ENCODE peak calls at places on chromosomes 11 and 22, in six cellular contexts. Q is Kasumi-1, A is bronchial epithelial cell, H is uterus, D is M059J, W is SJSA1. L is an unnamed sample.

GRCh38 chr22:45863981-45864751 is 112.8 kb downstream of the WNT7B start:
- DNase-seq in D (peak), W (peak), A (peak), Q (peak), H (peak), L (peak)

GRCh38 chr11:126188332-126189108 is 22.9 kb downstream of the RPUSD4 start:
- DNase-seq in H (no peak), D (no peak), W (no peak), Q (no peak), A (no peak), L (no peak)

GRCh38 chr22:17167486-17167885 is 8.4 kb upstream of the HDHD5 start:
- DNase-seq in D (no peak), Q (no peak), A (no peak), H (peak), W (no peak), L (no peak)

GRCh38 chr11:34926101-34926830 is 9.8 kb downstream of the PDHX start:
- DNase-seq in W (no peak), A (peak), Q (peak), H (no peak), D (peak), L (peak)

GRCh38 chr22:48860557-48860956 is 967.1 kb downstream of the BRD1 start:
- DNase-seq in D (no peak), W (no peak), Q (no peak), A (no peak), H (no peak), L (no peak)

GRCh38 chr11:119315139-119316016 is 1.6 kb downstream of the MCAM start:
- DNase-seq in Q (no peak), D (peak), H (peak), W (peak), A (no peak), L (no peak)

GRCh38 chr11:119205080-119205479 is 1.1 kb upstream of the CBL start:
- DNase-seq in H (no peak), Q (peak), A (no peak), D (no peak), W (no peak), L (no peak)

GRCh38 chr11:130050272-130050671 is 19.4 kb upstream of the APLP2 start:
- DNase-seq in D (peak), W (no peak), H (no peak), A (no peak), Q (no peak), L (no peak)

GRCh38 chr11:211741-212140 is 4.2 kb downstream of the RIC8A start:
- DNase-seq in A (no peak), H (no peak), Q (no peak), W (peak), D (no peak), L (no peak)

GRCh38 chr22:29837780-29838598 is at the start of gene ASCC2:
- DNase-seq in D (peak), A (peak), W (peak), H (peak), Q (peak), L (peak)

L was measured in HFF-Myc.